ENCODE peak calls at places on chromosomes 2 and 18, in seven cellular contexts. Z, Q, A, H, X, F and L are unnamed samples.

GRCh38 chr2:149152597-149152996 is 114.1 kb downstream of the LYPD6B start:
- DNase-seq in H (no peak), F (no peak), A (no peak), X (no peak), Z (no peak), Q (no peak), L (no peak)

GRCh38 chr2:66569321-66569851 is 134.5 kb downstream of the MEIS1 start:
- DNase-seq in X (no peak), Z (no peak), H (no peak), Q (no peak), A (no peak), F (peak), L (no peak)

GRCh38 chr2:58699412-58699811 is 458.3 kb upstream of the FANCL start:
- DNase-seq in Z (no peak), X (no peak), H (no peak), F (no peak), Q (no peak), A (no peak), L (no peak)

GRCh38 chr18:48922203-48922800 is 28.5 kb downstream of the SMAD7 start:
- DNase-seq in H (no peak), A (no peak), X (no peak), Z (no peak), Q (no peak), F (no peak), L (no peak)

GRCh38 chr2:11790228-11790627 is 43.8 kb downstream of the LPIN1 start:
- DNase-seq in Z (no peak), H (no peak), F (no peak), X (no peak), Q (no peak), A (no peak), L (no peak)

GRCh38 chr2:102657770-102658169 is 38.4 kb downstream of the SLC9A2 start:
- DNase-seq in Q (no peak), A (no peak), H (no peak), F (no peak), Z (no peak), X (no peak), L (no peak)

GRCh38 chr2:228257379-228257778 is 75.9 kb upstream of the SPHKAP start:
- DNase-seq in Z (no peak), F (no peak), H (no peak), X (no peak), Q (no peak), A (no peak), L (no peak)

GRCh38 chr2:86372133-86372532 is 34.7 kb upstream of the REEP1 start:
- DNase-seq in Z (no peak), A (no peak), F (no peak), X (no peak), H (no peak), Q (no peak), L (no peak)

GRCh38 chr18:13563390-13563805 is 163.0 kb downstream of the FAM210A start:
- DNase-seq in H (no peak), F (no peak), Z (peak), A (no peak), Q (no peak), X (no peak), L (no peak)

GRCh38 chr18:6729247-6730091 is at the start of gene ARHGAP28:
- DNase-seq in F (peak), Z (peak), X (peak), A (peak), H (peak), Q (peak), L (peak)

GRCh38 chr2:158973511-158973956 is 5.1 kb downstream of the TANC1 start:
- DNase-seq in Q (no peak), H (no peak), F (peak), A (no peak), X (no peak), Z (no peak), L (peak)

GRCh38 chr2:73987109-73987947 is 2.6 kb downstream of the TET3 start:
- DNase-seq in A (peak), X (no peak), Q (no peak), H (peak), F (peak), Z (peak), L (no peak)

GRCh38 chr2:197556456-197556855 is 40.6 kb downstream of the MOB4 start:
- DNase-seq in Z (no peak), F (peak), A (no peak), X (no peak), H (no peak), Q (no peak), L (no peak)

GRCh38 chr2:212766921-212767320 is 228.3 kb upstream of the ERBB4 start:
- DNase-seq in H (no peak), Q (no peak), A (no peak), X (no peak), F (no peak), Z (no peak), L (no peak)

GRCh38 chr2:202721621-202722020 is 86.9 kb downstream of the FAM117B start:
- DNase-seq in X (no peak), Z (no peak), A (no peak), H (no peak), F (peak), Q (no peak), L (no peak)

GRCh38 chr2:97724073-97724410 is 10.7 kb downstream of the ZAP70 start:
- DNase-seq in F (no peak), H (no peak), X (no peak), Q (no peak), A (no peak), Z (no peak), L (no peak)

GRCh38 chr2:101474752-101475384 is at the start of gene RFX8:
- DNase-seq in X (peak), Z (peak), A (no peak), F (peak), H (no peak), Q (no peak), L (no peak)

GRCh38 chr2:191862371-191862770 is 15.5 kb upstream of the CAVIN2 start:
- DNase-seq in F (peak), Z (no peak), Q (no peak), A (no peak), H (no peak), X (peak), L (no peak)

GRCh38 chr2:191866675-191867506 is 20.0 kb upstream of the CAVIN2 start:
- DNase-seq in X (peak), H (no peak), A (no peak), F (peak), Q (no peak), Z (peak), L (peak)

GRCh38 chr2:191866195-191866594 is 19.3 kb upstream of the CAVIN2 start:
- DNase-seq in Q (no peak), X (no peak), F (no peak), Z (no peak), H (no peak), A (no peak), L (no peak)

GRCh38 chr2:191863988-191864387 is 17.1 kb upstream of the CAVIN2 start:
- DNase-seq in Q (no peak), A (no peak), F (peak), H (no peak), X (no peak), Z (no peak), L (no peak)

DNA sequence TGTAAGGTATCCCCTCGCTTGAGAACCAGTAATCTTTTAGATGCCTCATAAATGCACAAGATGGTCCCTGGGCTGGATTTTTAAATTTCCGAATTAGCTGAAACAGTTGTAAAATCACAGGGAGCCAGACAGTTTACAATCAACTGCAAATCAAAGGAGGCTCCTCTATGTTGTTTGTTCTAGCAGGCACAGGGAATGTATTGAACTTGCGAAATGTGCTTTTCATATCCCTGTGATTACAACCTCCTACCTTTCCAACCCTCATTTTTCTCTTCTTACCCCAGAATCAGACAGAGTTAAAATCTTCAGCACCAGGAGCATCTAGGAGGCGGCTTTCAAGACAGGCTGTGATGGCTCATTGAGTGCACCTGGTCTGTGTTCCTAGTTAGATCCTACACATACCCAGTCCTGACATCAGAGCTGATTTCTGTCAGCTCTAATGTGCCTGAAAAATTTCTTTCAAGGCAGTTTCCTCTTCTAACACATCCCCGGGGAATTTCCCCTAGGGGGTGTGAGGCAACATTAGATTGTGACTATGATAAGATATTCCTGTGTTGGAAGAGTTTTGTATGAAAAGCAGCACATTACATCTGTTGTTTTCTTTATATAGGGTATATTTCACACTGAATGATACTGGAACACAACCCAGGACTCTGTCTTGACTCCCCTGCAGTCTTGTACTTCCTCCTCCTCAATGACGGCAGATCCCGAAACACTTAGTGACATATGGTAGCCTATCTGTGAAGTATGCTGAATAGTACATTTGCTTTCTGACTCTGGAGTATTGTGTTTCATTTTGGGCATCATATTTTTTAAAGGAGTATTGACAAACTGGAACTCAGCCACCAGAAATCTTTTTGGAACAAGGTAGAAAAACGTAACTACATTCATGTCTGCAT is 18.0 kb upstream of the CAVIN2 start:
- DNase-seq in H (no peak), Q (no peak), F (peak), A (no peak), Z (no peak), X (no peak), L (no peak)
- H3K4me3 ChIP-seq in H (no peak), Q (no peak), F (no peak), A (no peak), Z (no peak), X (no peak), L (no peak)

GRCh38 chr2:229392214-229392613 is 121.1 kb upstream of the PID1 start:
- DNase-seq in Q (no peak), H (no peak), X (no peak), F (no peak), Z (peak), A (no peak), L (no peak)

GRCh38 chr2:229387815-229388214 is 116.7 kb upstream of the PID1 start:
- DNase-seq in Q (no peak), A (no peak), Z (no peak), F (no peak), X (no peak), H (no peak), L (no peak)

DNA sequence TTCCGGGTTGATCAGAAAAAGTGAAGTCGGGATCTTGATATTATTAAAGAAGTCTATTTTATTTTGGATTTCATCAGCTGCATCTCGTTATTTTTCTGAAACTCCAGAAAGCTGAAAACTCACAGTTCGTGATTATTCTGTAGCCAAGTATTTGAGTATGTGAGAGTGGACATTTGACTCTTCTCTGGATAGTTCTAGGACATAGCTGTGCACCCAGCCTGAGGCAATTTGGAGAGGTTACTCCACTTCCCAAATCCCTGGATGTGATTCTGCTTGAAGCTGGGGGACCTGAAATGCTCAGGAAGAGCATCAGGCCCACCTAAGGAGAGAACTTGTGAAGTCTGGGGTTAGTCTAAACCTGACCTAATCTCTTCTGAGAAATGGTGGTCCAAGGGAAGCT is 117.7 kb upstream of the PID1 start:
- DNase-seq in Q (no peak), A (no peak), X (no peak), H (no peak), Z (no peak), F (no peak), L (no peak)
- H3K27ac ChIP-seq in Q (no peak), A (no peak), X (no peak), H (no peak), Z (no peak), F (no peak), L (no peak)

DNA sequence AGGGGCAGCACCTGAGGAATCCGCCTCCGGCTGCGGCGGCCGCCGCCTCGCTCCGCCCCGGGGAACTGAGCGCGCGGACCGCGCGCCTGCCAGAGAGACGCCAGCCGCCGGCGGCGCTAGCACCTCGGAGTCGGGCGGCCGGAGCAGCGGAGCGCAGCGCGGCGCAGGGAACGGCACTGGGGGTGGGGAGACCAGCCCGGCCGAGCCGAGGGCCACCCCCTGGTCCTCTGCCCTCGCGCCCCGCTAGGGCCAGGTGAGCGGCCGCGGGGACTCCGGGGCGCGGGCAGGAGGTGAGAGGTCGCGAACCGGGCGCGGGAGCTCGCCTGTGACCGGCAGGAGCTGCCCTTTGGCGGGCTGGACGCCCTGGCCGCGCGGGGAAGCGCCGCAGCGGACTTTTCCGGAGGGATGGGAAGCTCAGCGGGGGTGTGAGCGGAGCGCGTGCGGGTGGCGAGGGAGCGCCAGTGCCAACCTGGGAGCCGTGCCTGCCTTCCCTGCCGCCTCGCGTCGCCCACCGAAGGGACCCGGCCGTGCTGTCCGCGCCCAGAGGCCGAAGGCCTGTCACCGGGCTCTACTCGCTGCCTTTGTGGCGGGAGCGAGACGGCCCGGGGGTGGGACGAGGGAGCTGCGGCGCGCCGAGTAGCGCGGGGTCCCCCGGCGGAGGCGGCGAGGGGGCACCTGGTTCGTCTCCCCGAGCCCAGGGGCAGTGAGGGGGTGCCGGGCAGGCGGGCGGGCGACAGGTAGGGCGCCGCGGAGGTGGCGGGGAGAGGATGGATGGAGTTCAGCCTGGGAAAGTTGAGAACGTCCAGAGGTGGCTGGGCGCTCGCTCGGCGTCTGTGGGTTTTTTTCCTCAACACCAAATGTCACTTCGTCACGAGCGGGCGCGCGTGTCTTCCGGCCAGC is at the start of gene GREB1L:
- DNase-seq in X (peak), H (peak), Z (peak), Q (no peak), F (no peak), A (peak), L (no peak)
- TF ChIP-seq CTCF in X (no peak), H (no peak), Z (no peak), Q (peak), F (peak), A (no peak), L (no peak)

GRCh38 chr2:151833984-151834383 is 5.8 kb upstream of the ARL5A start:
- DNase-seq in F (no peak), Z (no peak), H (no peak), A (no peak), X (no peak), Q (no peak), L (no peak)
- H3K4me3 ChIP-seq in F (no peak), Z (no peak), H (no peak), A (no peak), X (no peak), Q (no peak), L (no peak)

GRCh38 chr2:24866946-24867345 is 53.1 kb downstream of the ADCY3 start:
- DNase-seq in Q (no peak), F (no peak), A (no peak), H (no peak), X (no peak), Z (no peak), L (no peak)
- H3K27ac ChIP-seq in Q (no peak), F (no peak), A (no peak), H (no peak), X (no peak), Z (no peak), L (no peak)

GRCh38 chr2:3594493-3595281 is at the start of gene COLEC11:
- DNase-seq in Z (no peak), X (peak), H (no peak), F (no peak), A (no peak), Q (no peak), L (no peak)
- TF ChIP-seq CTCF in Z (no peak), X (peak), H (no peak), F (peak), A (no peak), Q (peak), L (no peak)